ENCODE peak calls at places on chromosomes 12 and 14, in four cellular contexts. J is hypothalamus; L is NCI-H69; R is effector memory CD8-positive, alpha-beta T cell. W is an unnamed sample.

GRCh38 chr14:91311284-91311662 is 66.8 kb upstream of the GPR68 start:
- DNase-seq in J (no peak), L (no peak), R (peak), W (no peak)

GRCh38 chr12:132253698-132254480 is 75.5 kb downstream of the GALNT9 start:
- DNase-seq in J (no peak), L (peak), R (no peak), W (peak)

GRCh38 chr14:100303925-100304324 is 2.3 kb downstream of the SLC25A29 start:
- DNase-seq in J (no peak), L (no peak), R (no peak), W (no peak)

GRCh38 chr14:103105580-103106168 is 11.1 kb downstream of the EXOC3L4 start:
- DNase-seq in J (no peak), L (peak), R (no peak), W (peak)

GRCh38 chr14:70663707-70664179 is 22.0 kb downstream of the TTC9 start:
- DNase-seq in J (no peak), L (peak), R (no peak), W (no peak)

GRCh38 chr12:86727151-86727550 is 471.0 kb upstream of the MGAT4C start:
- DNase-seq in J (no peak), L (peak), R (no peak), W (no peak)

GRCh38 chr14:20671597-20672283 is 12.6 kb upstream of the RNASE4 start:
- DNase-seq in J (no peak), L (no peak), R (no peak), W (no peak)

GRCh38 chr12:68623984-68624383 is 13.3 kb downstream of the RAP1B start:
- DNase-seq in J (no peak), L (no peak), R (no peak), W (no peak)

GRCh38 chr14:86652512-86652911 is 1122.6 kb downstream of the FLRT2 start:
- DNase-seq in J (no peak), L (no peak), R (no peak), W (no peak)

GRCh38 chr12:76074701-76075336 is 9.7 kb downstream of the NAP1L1 start:
- DNase-seq in J (no peak), L (no peak), R (no peak), W (no peak)

GRCh38 chr12:105036937-105037649 is 47.2 kb downstream of the ALDH1L2 start:
- DNase-seq in J (no peak), L (peak), R (no peak), W (no peak)

W was measured in NCI-H2171 treated with DMSO at 0.1 percent for 48 hours.